ENCODE peak calls at places on chromosomes 13 and 19, in ten cellular contexts. X, P, U, J, S, V, I, B, L and C are unnamed samples.

GRCh38 chr13:91740811-91741210 is 342.4 kb downstream of the GPC5 start:
- DNase-seq in V (no peak), B (no peak), J (no peak), S (peak; percentile 54), U (no peak), P (no peak), L (no peak), X (no peak), I (no peak), C (no peak)

GRCh38 chr19:49071860-49072547 is 495 bp downstream of the KCNA7 start:
- DNase-seq in X (no peak), P (no peak), V (no peak), I (no peak), U (no peak), J (no peak), S (peak; percentile 83), B (peak; percentile 25), L (peak; percentile 29), C (no peak)

GRCh38 chr19:48624791-48625723 is 5.8 kb downstream of the SPHK2 start:
- DNase-seq in U (no peak), S (peak; percentile 59), I (no peak), V (no peak), B (no peak), P (no peak), J (no peak), L (no peak), X (peak; percentile 21), C (no peak)

GRCh38 chr13:61136515-61136914 is 279.1 kb downstream of the PCDH20 start:
- DNase-seq in S (no peak), B (no peak), X (no peak), V (no peak), J (no peak), I (no peak), P (no peak), U (no peak), L (no peak), C (no peak)

GRCh38 chr19:3585301-3586123 is at the start of gene GIPC3:
- DNase-seq in I (no peak), S (no peak), P (no peak), X (no peak), V (no peak), U (no peak), B (no peak), L (no peak), J (no peak), C (no peak)

GRCh38 chr19:51887522-51888498 is at the start of gene ZNF577:
- DNase-seq in P (no peak), B (peak; percentile 60), V (peak; percentile 80), I (peak; percentile 93), J (peak; percentile 90), S (peak; percentile 87), X (no peak), L (peak; percentile 93), U (no peak), C (no peak)

GRCh38 chr19:31491246-31491645 is 142.0 kb upstream of the TSHZ3 start:
- DNase-seq in L (no peak), B (no peak), X (no peak), S (no peak), I (no peak), V (no peak), J (no peak), P (no peak), U (no peak), C (peak; percentile 2)

GRCh38 chr19:49441210-49441959 is at the start of gene SLC17A7:
- DNase-seq in V (no peak), S (peak; percentile 86), B (peak; percentile 49), X (peak; percentile 12), P (no peak), I (no peak), L (peak; percentile 53), J (no peak), U (no peak), C (no peak)

GRCh38 chr19:28605501-28606268 is 607.3 kb downstream of the UQCRFS1 start:
- DNase-seq in B (no peak), X (no peak), I (no peak), V (no peak), P (no peak), U (no peak), S (no peak), L (no peak), J (no peak), C (no peak)